ENCODE peak calls at places on chromosomes 1 and 21, in ten cellular contexts. One of them, this sample, is unnamed.

GRCh38 chr1:50066806-50067205 is 41.9 kb upstream of the ELAVL4 start:
- DNase-seq in foreskin fibroblast: no peak
- DNase-seq in fibroblast of mammary gland: no peak
- DNase-seq in astrocyte of the spinal cord: no peak
- DNase-seq in CD8-positive, alpha-beta T cell: no peak
- DNase-seq in neural progenitor cell: no peak
- DNase-seq in SJSA1: no peak
- DNase-seq in colonic mucosa: no peak
- DNase-seq in ovary: no peak
- DNase-seq in cardiac fibroblast: no peak
- DNase-seq in this sample: no peak

GRCh38 chr1:114468710-114469468 is 42.1 kb downstream of the TRIM33 start:
- DNase-seq in foreskin fibroblast: peak
- DNase-seq in fibroblast of mammary gland: peak
- DNase-seq in astrocyte of the spinal cord: peak
- DNase-seq in CD8-positive, alpha-beta T cell: no peak
- DNase-seq in neural progenitor cell: no peak
- DNase-seq in SJSA1: no peak
- DNase-seq in colonic mucosa: no peak
- DNase-seq in ovary: no peak
- DNase-seq in cardiac fibroblast: peak
- DNase-seq in this sample: no peak

GRCh38 chr1:47449702-47450552 is 12.1 kb downstream of the FOXD2 start:
- DNase-seq in foreskin fibroblast: no peak
- DNase-seq in fibroblast of mammary gland: no peak
- DNase-seq in astrocyte of the spinal cord: no peak
- DNase-seq in CD8-positive, alpha-beta T cell: no peak
- DNase-seq in neural progenitor cell: peak
- DNase-seq in SJSA1: no peak
- DNase-seq in colonic mucosa: peak
- DNase-seq in ovary: no peak
- DNase-seq in cardiac fibroblast: no peak
- DNase-seq in this sample: no peak

GRCh38 chr21:41926068-41926806 is 27.6 kb downstream of the C2CD2 start:
- DNase-seq in foreskin fibroblast: peak
- DNase-seq in fibroblast of mammary gland: peak
- DNase-seq in astrocyte of the spinal cord: peak
- DNase-seq in CD8-positive, alpha-beta T cell: no peak
- DNase-seq in neural progenitor cell: no peak
- DNase-seq in SJSA1: peak
- DNase-seq in colonic mucosa: peak
- DNase-seq in ovary: no peak
- DNase-seq in cardiac fibroblast: peak
- DNase-seq in this sample: no peak

GRCh38 chr1:37094302-37094701 is 60.0 kb upstream of the GRIK3 start:
- DNase-seq in foreskin fibroblast: no peak
- DNase-seq in fibroblast of mammary gland: no peak
- DNase-seq in astrocyte of the spinal cord: no peak
- DNase-seq in CD8-positive, alpha-beta T cell: no peak
- DNase-seq in neural progenitor cell: no peak
- DNase-seq in SJSA1: no peak
- DNase-seq in colonic mucosa: no peak
- DNase-seq in ovary: no peak
- DNase-seq in cardiac fibroblast: no peak
- DNase-seq in this sample: no peak

GRCh38 chr1:151145158-151146071 is 1.0 kb downstream of the SEMA6C start:
- DNase-seq in foreskin fibroblast: peak
- DNase-seq in fibroblast of mammary gland: peak
- DNase-seq in astrocyte of the spinal cord: no peak
- DNase-seq in CD8-positive, alpha-beta T cell: no peak
- DNase-seq in neural progenitor cell: peak
- DNase-seq in SJSA1: no peak
- DNase-seq in colonic mucosa: no peak
- DNase-seq in ovary: no peak
- DNase-seq in cardiac fibroblast: peak
- DNase-seq in this sample: no peak

GRCh38 chr1:211639500-211640361 is 35.7 kb downstream of the NEK2 start:
- DNase-seq in foreskin fibroblast: peak
- DNase-seq in fibroblast of mammary gland: peak
- DNase-seq in astrocyte of the spinal cord: peak
- DNase-seq in CD8-positive, alpha-beta T cell: no peak
- DNase-seq in neural progenitor cell: no peak
- DNase-seq in SJSA1: peak
- DNase-seq in colonic mucosa: no peak
- DNase-seq in ovary: no peak
- DNase-seq in cardiac fibroblast: peak
- DNase-seq in this sample: no peak

GRCh38 chr1:241396747-241397691 is 40.0 kb upstream of the RGS7 start:
- DNase-seq in foreskin fibroblast: no peak
- DNase-seq in fibroblast of mammary gland: no peak
- DNase-seq in astrocyte of the spinal cord: peak
- DNase-seq in CD8-positive, alpha-beta T cell: no peak
- DNase-seq in neural progenitor cell: no peak
- DNase-seq in SJSA1: no peak
- DNase-seq in colonic mucosa: no peak
- DNase-seq in ovary: no peak
- DNase-seq in cardiac fibroblast: no peak
- DNase-seq in this sample: no peak

GRCh38 chr1:61641578-61642336 is 83.2 kb downstream of the TM2D1 start:
- DNase-seq in foreskin fibroblast: peak
- DNase-seq in fibroblast of mammary gland: peak
- DNase-seq in astrocyte of the spinal cord: peak
- DNase-seq in CD8-positive, alpha-beta T cell: peak
- DNase-seq in neural progenitor cell: peak
- DNase-seq in SJSA1: peak
- DNase-seq in colonic mucosa: peak
- DNase-seq in ovary: peak
- DNase-seq in cardiac fibroblast: peak
- DNase-seq in this sample: peak

GRCh38 chr1:61639937-61640336 is 85.0 kb downstream of the TM2D1 start:
- DNase-seq in foreskin fibroblast: no peak
- DNase-seq in fibroblast of mammary gland: no peak
- DNase-seq in astrocyte of the spinal cord: no peak
- DNase-seq in CD8-positive, alpha-beta T cell: no peak
- DNase-seq in neural progenitor cell: no peak
- DNase-seq in SJSA1: no peak
- DNase-seq in colonic mucosa: no peak
- DNase-seq in ovary: no peak
- DNase-seq in cardiac fibroblast: no peak
- DNase-seq in this sample: no peak

GRCh38 chr1:61642475-61643232 is 82.3 kb downstream of the TM2D1 start:
- DNase-seq in foreskin fibroblast: no peak
- DNase-seq in fibroblast of mammary gland: no peak
- DNase-seq in astrocyte of the spinal cord: no peak
- DNase-seq in CD8-positive, alpha-beta T cell: no peak
- DNase-seq in neural progenitor cell: no peak
- DNase-seq in SJSA1: no peak
- DNase-seq in colonic mucosa: no peak
- DNase-seq in ovary: no peak
- DNase-seq in cardiac fibroblast: no peak
- DNase-seq in this sample: no peak

GRCh38 chr1:61640531-61641125 is 84.3 kb downstream of the TM2D1 start:
- DNase-seq in foreskin fibroblast: no peak
- DNase-seq in fibroblast of mammary gland: peak
- DNase-seq in astrocyte of the spinal cord: no peak
- DNase-seq in CD8-positive, alpha-beta T cell: no peak
- DNase-seq in neural progenitor cell: no peak
- DNase-seq in SJSA1: no peak
- DNase-seq in colonic mucosa: no peak
- DNase-seq in ovary: no peak
- DNase-seq in cardiac fibroblast: no peak
- DNase-seq in this sample: no peak

DNA sequence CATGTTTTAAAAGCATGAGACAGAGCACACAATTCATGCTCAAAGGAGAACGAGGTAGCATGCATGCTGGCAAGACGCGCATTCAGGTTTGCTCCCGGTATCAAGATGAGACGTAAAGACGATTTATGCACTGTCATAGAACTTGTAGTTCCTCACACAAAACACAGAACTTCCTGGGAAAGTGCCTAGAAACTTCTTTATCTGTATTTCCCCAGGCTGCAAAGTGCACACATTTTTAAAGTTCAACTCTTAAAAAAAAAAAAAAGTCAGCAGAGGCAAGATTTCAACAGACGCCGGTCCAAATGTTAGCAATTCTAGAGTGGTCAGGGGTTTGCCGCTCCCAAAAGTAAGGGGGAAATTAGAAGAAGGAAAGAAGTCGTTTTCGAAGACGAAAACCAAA is 83.8 kb downstream of the TM2D1 start:
- DNase-seq in foreskin fibroblast: no peak
- DNase-seq in fibroblast of mammary gland: no peak
- DNase-seq in astrocyte of the spinal cord: no peak
- DNase-seq in CD8-positive, alpha-beta T cell: no peak
- DNase-seq in neural progenitor cell: no peak
- DNase-seq in SJSA1: no peak
- DNase-seq in colonic mucosa: no peak
- DNase-seq in ovary: no peak
- DNase-seq in cardiac fibroblast: no peak
- DNase-seq in this sample: no peak
- H3K4me3 ChIP-seq in foreskin fibroblast: no peak
- H3K4me3 ChIP-seq in fibroblast of mammary gland: peak
- H3K4me3 ChIP-seq in astrocyte of the spinal cord: no peak
- H3K4me3 ChIP-seq in CD8-positive, alpha-beta T cell: peak
- H3K4me3 ChIP-seq in neural progenitor cell: no peak
- H3K4me3 ChIP-seq in SJSA1: no peak
- H3K4me3 ChIP-seq in colonic mucosa: no peak
- H3K4me3 ChIP-seq in ovary: peak
- H3K4me3 ChIP-seq in cardiac fibroblast: no peak
- H3K4me3 ChIP-seq in this sample: no peak

GRCh38 chr1:107057197-107058133 is 991 bp downstream of the PRMT6 start:
- DNase-seq in foreskin fibroblast: peak
- DNase-seq in fibroblast of mammary gland: peak
- DNase-seq in astrocyte of the spinal cord: peak
- DNase-seq in CD8-positive, alpha-beta T cell: no peak
- DNase-seq in neural progenitor cell: peak
- DNase-seq in SJSA1: no peak
- DNase-seq in colonic mucosa: peak
- DNase-seq in ovary: peak
- DNase-seq in cardiac fibroblast: peak
- DNase-seq in this sample: peak

GRCh38 chr1:107061886-107062285 is 5.4 kb downstream of the PRMT6 start:
- DNase-seq in foreskin fibroblast: no peak
- DNase-seq in fibroblast of mammary gland: no peak
- DNase-seq in astrocyte of the spinal cord: no peak
- DNase-seq in CD8-positive, alpha-beta T cell: no peak
- DNase-seq in neural progenitor cell: no peak
- DNase-seq in SJSA1: no peak
- DNase-seq in colonic mucosa: no peak
- DNase-seq in ovary: no peak
- DNase-seq in cardiac fibroblast: no peak
- DNase-seq in this sample: no peak

GRCh38 chr1:107056426-107057196 is at the start of gene PRMT6:
- DNase-seq in foreskin fibroblast: peak
- DNase-seq in fibroblast of mammary gland: peak
- DNase-seq in astrocyte of the spinal cord: peak
- DNase-seq in CD8-positive, alpha-beta T cell: peak
- DNase-seq in neural progenitor cell: peak
- DNase-seq in SJSA1: peak
- DNase-seq in colonic mucosa: peak
- DNase-seq in ovary: peak
- DNase-seq in cardiac fibroblast: peak
- DNase-seq in this sample: peak

GRCh38 chr1:107058245-107059032 is 2.0 kb downstream of the PRMT6 start:
- DNase-seq in foreskin fibroblast: no peak
- DNase-seq in fibroblast of mammary gland: no peak
- DNase-seq in astrocyte of the spinal cord: no peak
- DNase-seq in CD8-positive, alpha-beta T cell: no peak
- DNase-seq in neural progenitor cell: no peak
- DNase-seq in SJSA1: no peak
- DNase-seq in colonic mucosa: no peak
- DNase-seq in ovary: no peak
- DNase-seq in cardiac fibroblast: no peak
- DNase-seq in this sample: peak
- H3K4me3 ChIP-seq in foreskin fibroblast: peak
- H3K4me3 ChIP-seq in fibroblast of mammary gland: peak
- H3K4me3 ChIP-seq in astrocyte of the spinal cord: peak
- H3K4me3 ChIP-seq in CD8-positive, alpha-beta T cell: peak
- H3K4me3 ChIP-seq in neural progenitor cell: peak
- H3K4me3 ChIP-seq in SJSA1: no peak
- H3K4me3 ChIP-seq in colonic mucosa: no peak
- H3K4me3 ChIP-seq in ovary: no peak
- H3K4me3 ChIP-seq in cardiac fibroblast: no peak
- H3K4me3 ChIP-seq in this sample: peak

DNA sequence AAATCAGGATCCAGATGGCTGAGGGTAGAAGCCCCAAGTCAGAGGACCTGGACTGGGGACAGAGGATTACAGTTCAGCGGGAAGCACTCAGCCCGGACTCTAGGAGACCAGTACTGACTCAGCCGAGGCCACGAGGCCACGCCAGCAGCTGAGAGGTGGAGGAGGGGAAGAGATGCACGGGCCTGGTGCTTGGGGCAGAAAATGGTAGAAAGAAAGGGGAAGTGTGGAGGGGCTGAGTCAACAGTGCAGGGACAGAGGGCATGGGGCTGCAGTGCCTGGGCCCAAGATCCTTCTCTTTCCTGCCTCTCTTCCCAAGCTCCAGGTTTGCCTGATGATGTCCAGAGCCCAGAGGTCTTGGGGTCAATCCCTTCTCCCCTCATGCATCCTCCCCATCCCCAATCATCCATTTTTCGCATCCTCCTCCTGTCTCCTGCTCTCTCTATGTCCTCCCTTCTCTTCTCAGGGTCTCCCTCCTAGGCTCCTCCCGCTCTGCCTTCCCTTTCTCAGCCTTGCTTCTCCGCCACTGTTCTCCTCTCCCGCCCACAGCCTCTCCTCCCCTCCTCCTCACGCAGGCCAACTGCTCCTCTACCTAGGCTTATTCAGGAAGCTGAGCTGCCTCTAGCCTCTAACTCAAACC is 7.7 kb downstream of the ARHGEF2 start:
- DNase-seq in foreskin fibroblast: peak
- DNase-seq in fibroblast of mammary gland: peak
- DNase-seq in astrocyte of the spinal cord: peak
- DNase-seq in CD8-positive, alpha-beta T cell: no peak
- DNase-seq in neural progenitor cell: peak
- DNase-seq in SJSA1: peak
- DNase-seq in colonic mucosa: peak
- DNase-seq in ovary: peak
- DNase-seq in cardiac fibroblast: peak
- DNase-seq in this sample: peak
- H3K4me3 ChIP-seq in foreskin fibroblast: peak
- H3K4me3 ChIP-seq in fibroblast of mammary gland: peak
- H3K4me3 ChIP-seq in astrocyte of the spinal cord: no peak
- H3K4me3 ChIP-seq in CD8-positive, alpha-beta T cell: no peak
- H3K4me3 ChIP-seq in neural progenitor cell: no peak
- H3K4me3 ChIP-seq in SJSA1: no peak
- H3K4me3 ChIP-seq in colonic mucosa: no peak
- H3K4me3 ChIP-seq in ovary: no peak
- H3K4me3 ChIP-seq in cardiac fibroblast: no peak
- H3K4me3 ChIP-seq in this sample: no peak

DNA sequence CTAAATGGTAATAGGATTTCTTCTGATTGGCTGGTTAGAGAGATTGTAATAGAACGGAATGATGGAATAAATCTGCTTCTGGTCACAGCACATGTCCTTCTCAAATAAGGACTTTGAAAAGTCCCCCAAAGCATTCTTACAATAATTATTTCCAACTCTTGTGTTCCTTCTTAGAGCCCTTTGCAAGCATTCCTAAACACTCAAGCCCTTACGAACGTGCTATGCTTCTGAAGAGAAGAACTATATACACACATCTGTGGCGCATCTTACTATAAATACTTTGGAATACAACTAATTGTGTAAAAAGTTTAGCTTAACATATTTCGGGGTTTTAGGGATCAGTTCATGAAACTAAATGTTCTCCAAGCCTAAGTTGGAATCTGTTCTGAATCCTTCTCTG is 25.6 kb downstream of the CLIC4 start:
- DNase-seq in foreskin fibroblast: peak
- DNase-seq in fibroblast of mammary gland: no peak
- DNase-seq in astrocyte of the spinal cord: peak
- DNase-seq in CD8-positive, alpha-beta T cell: no peak
- DNase-seq in neural progenitor cell: no peak
- DNase-seq in SJSA1: peak
- DNase-seq in colonic mucosa: no peak
- DNase-seq in ovary: no peak
- DNase-seq in cardiac fibroblast: peak
- DNase-seq in this sample: no peak
- H3K4me3 ChIP-seq in foreskin fibroblast: no peak
- H3K4me3 ChIP-seq in fibroblast of mammary gland: no peak
- H3K4me3 ChIP-seq in astrocyte of the spinal cord: no peak
- H3K4me3 ChIP-seq in CD8-positive, alpha-beta T cell: no peak
- H3K4me3 ChIP-seq in neural progenitor cell: no peak
- H3K4me3 ChIP-seq in SJSA1: no peak
- H3K4me3 ChIP-seq in colonic mucosa: no peak
- H3K4me3 ChIP-seq in ovary: no peak
- H3K4me3 ChIP-seq in cardiac fibroblast: no peak
- H3K4me3 ChIP-seq in this sample: no peak

This sample was measured in HL-60.